ENCODE peak calls at places on chromosomes 5 and 9, in eight cellular contexts. I, B, J, Z, Q, S, D and L are unnamed samples.

GRCh38 chr9:76677481-76678055 is 86.7 kb upstream of the PCA3 start:
- DNase-seq in B (no peak), D (no peak), I (no peak), S (no peak), Q (no peak), J (peak; percentile 71), Z (no peak), L (no peak)

GRCh38 chr5:138650999-138651766 is 76.0 kb upstream of the HSPA9 start:
- DNase-seq in D (no peak), J (no peak), S (no peak), I (no peak), Q (no peak), Z (no peak), B (no peak), L (no peak)

GRCh38 chr5:71974622-71975021 is 132.7 kb upstream of the MAP1B start:
- DNase-seq in B (peak; percentile 9), Z (no peak), S (no peak), D (no peak), I (no peak), J (peak; percentile 68), Q (no peak), L (no peak)

GRCh38 chr5:134626369-134627014 is 6.1 kb downstream of the SAR1B start:
- DNase-seq in I (no peak), B (no peak), D (peak; percentile 63), S (no peak), Z (no peak), Q (no peak), J (no peak), L (no peak)

GRCh38 chr5:130912088-130912487 is 253.0 kb downstream of the HINT1 start:
- DNase-seq in J (no peak), D (no peak), B (no peak), I (no peak), Z (no peak), Q (no peak), S (no peak), L (no peak)

GRCh38 chr5:51104556-51104955 is 278.7 kb upstream of the ISL1 start:
- DNase-seq in I (no peak), S (no peak), Q (no peak), D (no peak), J (no peak), B (no peak), Z (no peak), L (no peak)

GRCh38 chr5:120882042-120882775 is 418.1 kb downstream of the PRR16 start:
- DNase-seq in Z (no peak), D (no peak), J (no peak), I (no peak), S (no peak), Q (no peak), B (no peak), L (no peak)

GRCh38 chr9:76365028-76365427 is 29.2 kb downstream of the RFK start:
- DNase-seq in S (no peak), Z (no peak), I (no peak), J (peak; percentile 57), B (peak; percentile 43), D (peak; percentile 38), Q (no peak), L (peak; percentile 46)

GRCh38 chr9:89427621-89428221 is 70.2 kb downstream of the SEMA4D start:
- DNase-seq in Z (peak; percentile 95), D (peak; percentile 49), J (peak; percentile 55), S (peak; percentile 77), I (no peak), B (no peak), Q (no peak), L (no peak)